ENCODE peak calls at places on chromosome 11, in seven cellular contexts. X is SK-N-SH, G is HCT116, C is K562, Z is GM12878, I is H1, A is HepG2. N is an unnamed sample.

GRCh38 chr11:118002541-118003019 is 16.4 kb downstream of the IL10RA start:
- DNase-seq in X (no peak), G (no peak), C (peak), Z (no peak), I (no peak), A (no peak), N (no peak)

GRCh38 chr11:131498631-131499053 is 128.2 kb downstream of the NTM start:
- DNase-seq in X (no peak), G (no peak), C (no peak), Z (no peak), I (no peak), A (no peak), N (no peak)

GRCh38 chr11:86990079-86990478 is 34.9 kb upstream of the FZD4 start:
- DNase-seq in X (no peak), G (no peak), C (no peak), Z (no peak), I (no peak), A (no peak), N (no peak)

GRCh38 chr11:2826679-2827056 is 58.9 kb downstream of the CDKN1C start:
- DNase-seq in X (no peak), G (no peak), C (no peak), Z (no peak), I (no peak), A (no peak), N (no peak)

GRCh38 chr11:88819616-88820015 is 246.2 kb downstream of the GRM5 start:
- DNase-seq in X (no peak), G (no peak), C (no peak), Z (no peak), I (no peak), A (no peak), N (no peak)

GRCh38 chr11:117814766-117815261 is 9.7 kb downstream of the FXYD2 start:
- DNase-seq in X (no peak), G (no peak), C (peak), Z (peak), I (no peak), A (peak), N (no peak)

GRCh38 chr11:1749020-1749758 is 1.2 kb downstream of the IFITM10 start:
- DNase-seq in X (peak), G (no peak), C (no peak), Z (no peak), I (no peak), A (no peak), N (peak)

GRCh38 chr11:8532475-8532874 is 61.6 kb downstream of the STK33 start:
- DNase-seq in X (no peak), G (no peak), C (no peak), Z (peak), I (no peak), A (no peak), N (no peak)

GRCh38 chr11:4134844-4135243 is 40.2 kb downstream of the RRM1 start:
- DNase-seq in X (no peak), G (no peak), C (no peak), Z (no peak), I (no peak), A (peak), N (no peak)

GRCh38 chr11:5007561-5007960 is 12.9 kb downstream of the OR51L1 start:
- DNase-seq in X (no peak), G (no peak), C (peak), Z (no peak), I (no peak), A (no peak), N (no peak)

GRCh38 chr11:44797886-44798683 is 71.3 kb downstream of the TSPAN18 start:
- DNase-seq in X (no peak), G (no peak), C (no peak), Z (no peak), I (no peak), A (no peak), N (no peak)

GRCh38 chr11:46529086-46529905 is 64.5 kb downstream of the AMBRA1 start:
- DNase-seq in X (peak), G (peak), C (peak), Z (no peak), I (peak), A (peak), N (peak)

GRCh38 chr11:85167038-85167437 is 460.1 kb downstream of the DLG2 start:
- DNase-seq in X (no peak), G (no peak), C (no peak), Z (no peak), I (no peak), A (no peak), N (no peak)

GRCh38 chr11:77072851-77073327 is 6.1 kb downstream of the CAPN5 start:
- DNase-seq in X (no peak), G (no peak), C (no peak), Z (no peak), I (no peak), A (no peak), N (no peak)

GRCh38 chr11:5367461-5368074 is 16.0 kb upstream of the OR51M1 start:
- DNase-seq in X (no peak), G (no peak), C (no peak), Z (no peak), I (no peak), A (no peak), N (no peak)

GRCh38 chr11:41714101-41714500 is 254.6 kb upstream of the LRRC4C start:
- DNase-seq in X (no peak), G (no peak), C (no peak), Z (no peak), I (no peak), A (no peak), N (no peak)

GRCh38 chr11:95924414-95924760 is 480 bp upstream of the MTMR2 start:
- DNase-seq in X (no peak), G (no peak), C (no peak), Z (no peak), I (no peak), A (peak), N (no peak)

GRCh38 chr11:687751-688150 is 7.3 kb downstream of the DEAF1 start:
- DNase-seq in X (no peak), G (no peak), C (no peak), Z (no peak), I (no peak), A (no peak), N (no peak)

GRCh38 chr11:113477321-113477720 is 2.1 kb upstream of the DRD2 start:
- DNase-seq in X (peak), G (no peak), C (peak), Z (no peak), I (peak), A (no peak), N (peak)

GRCh38 chr11:36002196-36002595 is 58.3 kb downstream of the LDLRAD3 start:
- DNase-seq in X (no peak), G (no peak), C (no peak), Z (no peak), I (no peak), A (no peak), N (no peak)

GRCh38 chr11:8263109-8263768 is 439 bp downstream of the LMO1 start:
- DNase-seq in X (peak), G (no peak), C (no peak), Z (no peak), I (peak), A (no peak), N (no peak)

GRCh38 chr11:65320386-65321075 is 5.9 kb downstream of the CDC42EP2 start:
- DNase-seq in X (no peak), G (no peak), C (no peak), Z (no peak), I (no peak), A (no peak), N (no peak)

DNA sequence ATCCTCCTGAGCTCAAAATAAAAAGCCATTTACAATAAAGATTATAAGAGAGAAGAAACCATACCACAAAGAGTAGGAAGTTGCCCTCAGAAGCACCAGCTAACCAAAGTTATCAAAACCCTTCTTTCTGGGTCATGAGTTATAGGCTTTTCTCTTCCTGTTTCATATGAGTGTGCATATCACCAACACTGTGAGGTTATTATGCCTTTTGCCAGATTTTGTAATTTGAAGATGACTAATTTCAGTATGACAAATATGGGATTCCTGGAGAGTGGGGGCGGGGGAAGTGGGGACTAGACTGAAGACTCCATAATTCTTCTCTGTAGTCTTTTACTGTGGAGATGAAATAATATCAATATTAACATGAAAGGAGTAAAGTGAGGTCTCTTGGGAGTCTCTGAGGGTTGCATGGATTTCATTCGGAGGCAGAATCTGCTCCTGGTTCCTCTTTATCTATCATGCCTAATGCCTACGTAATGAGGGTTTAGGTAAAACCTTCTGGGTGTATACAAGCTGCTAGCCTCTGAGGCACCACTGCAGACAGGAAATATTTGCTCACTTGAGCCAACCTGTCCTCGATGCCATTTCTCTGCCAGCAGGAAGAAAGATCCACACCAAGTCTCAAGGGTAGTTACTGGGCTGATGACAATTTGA is 2.1 kb downstream of the LPXN start:
- DNase-seq in X (no peak), G (no peak), C (no peak), Z (no peak), I (no peak), A (no peak), N (peak)
- TF ChIP-seq JUND in X (peak), G (peak), C (no peak), Z (no peak), I (no peak), A (no peak), N (no peak)

GRCh38 chr11:102050927-102051575 is 3.8 kb downstream of the CFAP300 start:
- DNase-seq in X (no peak), G (no peak), C (no peak), Z (no peak), I (no peak), A (no peak), N (no peak)

GRCh38 chr11:102047305-102047924 is at the start of gene CFAP300:
- DNase-seq in X (peak), G (no peak), C (peak), Z (no peak), I (peak), A (no peak), N (peak)

GRCh38 chr11:102046841-102047240 is 396 bp upstream of the CFAP300 start:
- DNase-seq in X (no peak), G (no peak), C (no peak), Z (no peak), I (no peak), A (no peak), N (no peak)
- TF ChIP-seq JUND in X (no peak), G (no peak), C (no peak), Z (no peak), I (no peak), A (no peak), N (no peak)

DNA sequence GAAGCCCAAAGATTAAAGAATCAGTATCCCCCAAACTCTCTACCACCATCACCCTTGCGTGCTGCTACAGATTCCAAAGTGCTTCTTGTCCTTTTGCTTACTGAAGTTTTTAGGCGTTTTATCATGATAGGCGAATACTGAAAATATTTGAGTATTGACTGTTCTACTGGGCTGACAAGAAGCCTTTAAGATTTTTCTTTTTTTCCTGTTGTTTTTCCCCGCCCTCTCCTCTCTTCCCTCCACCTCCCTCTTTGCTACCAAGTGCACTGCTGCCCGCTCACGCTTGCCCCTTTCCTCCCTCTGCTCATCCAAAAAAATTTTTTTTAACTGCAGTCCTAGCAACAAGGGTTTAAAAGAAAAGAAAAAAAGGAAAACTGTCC is 672 bp downstream of the SPCS2 start:
- DNase-seq in X (peak), G (no peak), C (no peak), Z (no peak), I (no peak), A (no peak), N (peak)
- TF ChIP-seq JUND in X (no peak), G (no peak), C (no peak), Z (no peak), I (no peak), A (no peak), N (no peak)

GRCh38 chr11:115564851-115565250 is 60.6 kb upstream of the CADM1 start:
- DNase-seq in X (no peak), G (no peak), C (no peak), Z (no peak), I (no peak), A (no peak), N (no peak)

GRCh38 chr11:115561116-115561515 is 56.9 kb upstream of the CADM1 start:
- DNase-seq in X (no peak), G (no peak), C (no peak), Z (no peak), I (no peak), A (no peak), N (no peak)

DNA sequence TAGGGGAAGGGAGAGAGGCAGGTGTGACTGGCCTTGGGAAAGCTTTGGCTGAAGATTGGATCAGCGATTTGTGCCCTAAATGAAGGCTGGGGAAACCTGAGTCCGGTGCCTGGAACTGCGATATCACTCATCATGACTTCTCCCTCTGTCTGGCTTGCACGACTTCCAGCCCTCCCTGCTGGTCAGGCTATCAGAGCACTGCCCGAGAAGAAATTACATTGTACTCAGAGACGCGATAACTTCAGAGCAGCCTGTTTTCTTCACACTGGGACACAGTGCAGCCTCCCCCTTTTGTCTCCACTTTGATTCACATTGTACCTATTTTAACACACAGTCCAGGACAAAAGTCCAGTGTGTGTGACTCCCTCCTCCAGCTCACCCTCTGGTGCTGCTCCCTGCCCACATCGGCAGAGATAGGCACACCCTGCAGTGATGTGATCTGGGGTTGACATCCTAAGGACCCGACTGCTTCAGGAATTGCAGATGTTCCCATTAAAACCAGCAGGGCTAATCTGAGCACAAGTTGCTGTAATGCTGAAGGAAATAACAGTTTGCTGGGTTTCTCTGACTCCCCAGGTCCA is 62.1 kb upstream of the CADM1 start:
- DNase-seq in X (peak), G (no peak), C (no peak), Z (no peak), I (no peak), A (no peak), N (no peak)
- TF ChIP-seq JUND in X (no peak), G (no peak), C (no peak), Z (no peak), I (no peak), A (no peak), N (no peak)

GRCh38 chr11:19603771-19604170 is 108.9 kb upstream of the NAV2 start:
- DNase-seq in X (no peak), G (no peak), C (no peak), Z (no peak), I (no peak), A (no peak), N (no peak)

GRCh38 chr11:19605500-19606371 is 106.9 kb upstream of the NAV2 start:
- DNase-seq in X (no peak), G (no peak), C (no peak), Z (no peak), I (no peak), A (no peak), N (no peak)

GRCh38 chr11:19606856-19607655 is 105.6 kb upstream of the NAV2 start:
- DNase-seq in X (no peak), G (no peak), C (no peak), Z (no peak), I (no peak), A (no peak), N (no peak)

GRCh38 chr11:19604679-19605375 is 107.8 kb upstream of the NAV2 start:
- DNase-seq in X (no peak), G (no peak), C (no peak), Z (no peak), I (no peak), A (no peak), N (no peak)

GRCh38 chr11:19607656-19608360 is 104.8 kb upstream of the NAV2 start:
- DNase-seq in X (no peak), G (no peak), C (no peak), Z (no peak), I (no peak), A (no peak), N (peak)
- TF ChIP-seq JUND in X (no peak), G (no peak), C (no peak), Z (no peak), I (no peak), A (no peak), N (no peak)

DNA sequence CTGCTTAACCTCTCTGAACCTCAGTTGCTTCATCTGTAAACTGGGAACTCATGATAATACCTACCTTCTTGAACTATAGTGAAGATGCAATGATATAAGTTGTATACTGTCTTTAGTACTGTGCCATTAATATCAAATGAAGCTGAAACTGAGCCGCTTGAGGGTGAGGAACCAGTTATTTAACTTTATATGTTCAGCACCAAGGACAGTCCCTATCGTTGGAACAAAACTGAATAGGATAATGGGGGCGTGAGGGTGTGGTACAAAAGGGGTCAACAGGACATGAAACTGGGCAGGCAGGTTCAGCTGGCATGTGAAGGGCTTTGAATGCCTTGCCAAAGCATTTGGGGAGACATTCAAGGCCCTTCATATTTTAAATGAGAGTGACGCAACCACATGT is 112.6 kb downstream of the C11orf91 start:
- DNase-seq in X (no peak), G (no peak), C (no peak), Z (no peak), I (no peak), A (no peak), N (no peak)
- TF ChIP-seq JUND in X (no peak), G (no peak), C (no peak), Z (no peak), I (no peak), A (no peak), N (no peak)

N was measured in T47D.